ENCODE peak calls at places on chromosome 10, in six cellular contexts. Q is CD8-positive, alpha-beta T cell; W is ovary; F is A549; Y is PC-9; A is mammary epithelial cell. T is an unnamed sample.

GRCh38 chr10:131660427-131660826 is 240.4 kb upstream of the PPP2R2D start:
- DNase-seq in Q (no peak), W (no peak), F (no peak), Y (no peak), A (no peak), T (no peak)

GRCh38 chr10:74208081-74208480 is 57.1 kb downstream of the ADK start:
- DNase-seq in Q (no peak), W (no peak), F (no peak), Y (no peak), A (no peak), T (no peak)

GRCh38 chr10:16105082-16105481 is 244.8 kb upstream of the MINDY3 start:
- DNase-seq in Q (no peak), W (no peak), F (no peak), Y (no peak), A (peak; percentile 67), T (no peak)

GRCh38 chr10:7181416-7181815 is 229.4 kb downstream of the SFMBT2 start:
- DNase-seq in Q (no peak), W (no peak), F (no peak), Y (no peak), A (no peak), T (no peak)

GRCh38 chr10:29761916-29762315 is 127.1 kb upstream of the SVIL start:
- DNase-seq in Q (no peak), W (no peak), F (no peak), Y (no peak), A (no peak), T (no peak)

GRCh38 chr10:86182150-86182549 is 184.4 kb downstream of the GRID1 start:
- DNase-seq in Q (no peak), W (no peak), F (no peak), Y (no peak), A (no peak), T (no peak)

GRCh38 chr10:52232561-52233350 is 81.3 kb upstream of the DKK1 start:
- DNase-seq in Q (no peak), W (no peak), F (peak; percentile 7), Y (no peak), A (no peak), T (no peak)

GRCh38 chr10:3137958-3138726 is 34.4 kb downstream of the PITRM1 start:
- DNase-seq in Q (no peak), W (no peak), F (no peak), Y (no peak), A (no peak), T (no peak)

GRCh38 chr10:35578608-35578956 is 26.6 kb upstream of the GJD4 start:
- DNase-seq in Q (no peak), W (no peak), F (no peak), Y (no peak), A (no peak), T (no peak)

GRCh38 chr10:124707546-124707945 is 36.6 kb downstream of the FAM53B start:
- DNase-seq in Q (no peak), W (no peak), F (no peak), Y (no peak), A (no peak), T (no peak)

GRCh38 chr10:124708246-124708779 is 35.9 kb downstream of the FAM53B start:
- DNase-seq in Q (no peak), W (no peak), F (no peak), Y (no peak), A (no peak), T (peak; percentile 47)

GRCh38 chr10:124710266-124710881 is 33.8 kb downstream of the FAM53B start:
- DNase-seq in Q (no peak), W (no peak), F (no peak), Y (no peak), A (no peak), T (peak; percentile 41)

GRCh38 chr10:124709862-124710261 is 34.3 kb downstream of the FAM53B start:
- DNase-seq in Q (no peak), W (no peak), F (no peak), Y (no peak), A (peak; percentile 37), T (peak; percentile 85)

DNA sequence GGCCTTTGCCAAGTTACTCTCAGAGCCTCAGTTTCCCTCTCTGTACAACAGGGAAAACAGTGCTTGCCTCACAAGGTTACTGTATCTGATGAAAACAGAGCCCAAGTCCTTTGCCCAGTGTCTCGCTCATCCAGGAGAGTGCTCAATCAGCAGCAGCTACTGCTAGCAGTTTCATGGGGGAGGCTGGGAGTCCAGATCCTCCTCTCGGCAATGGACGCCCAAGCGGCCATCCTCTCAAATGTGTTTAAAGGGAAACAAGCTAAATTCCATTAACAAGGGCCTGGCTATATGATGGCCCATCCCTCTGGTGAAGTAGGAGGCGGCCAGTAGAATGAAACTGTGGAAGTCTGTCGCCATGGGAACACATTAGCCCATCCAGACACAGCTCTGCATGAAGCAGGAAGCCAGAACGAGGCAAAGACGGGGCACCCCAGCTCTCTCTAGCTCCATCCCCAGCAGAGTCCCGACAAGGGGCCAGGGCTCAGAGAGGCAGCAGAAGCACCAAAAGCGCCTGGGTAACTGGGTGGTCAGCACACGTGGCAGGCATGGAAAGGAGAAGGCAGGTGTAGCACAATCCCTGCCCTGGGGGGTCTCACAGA is 35.2 kb downstream of the FAM53B start:
- DNase-seq in Q (no peak), W (no peak), F (no peak), Y (no peak), A (no peak), T (peak; percentile 23)
- H3K4me1 ChIP-seq in Q (peaks cover 47% of the 10 kb centered on the region), W (peaks cover 55% of the 10 kb centered on the region), F (peaks cover 6% of the 10 kb centered on the region), Y (no peaks in the 10 kb centered on the region), A (peaks cover 21% of the 10 kb centered on the region), T (peaks cover 65% of the 10 kb centered on the region)

GRCh38 chr10:87608756-87609155 is 50.9 kb upstream of the PAPSS2 start:
- DNase-seq in Q (no peak), W (no peak), F (no peak), Y (no peak), A (no peak), T (no peak)
- H3K27ac ChIP-seq in Q (no peak overlapping the region), W (no peak overlapping the region), F (no peak overlapping the region), Y (no peak overlapping the region), A (no peak overlapping the region), T (no peak overlapping the region)

GRCh38 chr10:80517416-80518142 is 20.1 kb upstream of the SH2D4B start:
- DNase-seq in Q (no peak), W (no peak), F (no peak), Y (no peak), A (no peak), T (no peak)

GRCh38 chr10:80518143-80518806 is 19.4 kb upstream of the SH2D4B start:
- DNase-seq in Q (no peak), W (no peak), F (no peak), Y (no peak), A (no peak), T (peak; percentile 49)

GRCh38 chr10:80520661-80521488 is 16.8 kb upstream of the SH2D4B start:
- DNase-seq in Q (no peak), W (no peak), F (no peak), Y (no peak), A (no peak), T (no peak)

GRCh38 chr10:80518807-80519360 is 18.8 kb upstream of the SH2D4B start:
- DNase-seq in Q (no peak), W (no peak), F (no peak), Y (no peak), A (no peak), T (peak; percentile 56)

DNA sequence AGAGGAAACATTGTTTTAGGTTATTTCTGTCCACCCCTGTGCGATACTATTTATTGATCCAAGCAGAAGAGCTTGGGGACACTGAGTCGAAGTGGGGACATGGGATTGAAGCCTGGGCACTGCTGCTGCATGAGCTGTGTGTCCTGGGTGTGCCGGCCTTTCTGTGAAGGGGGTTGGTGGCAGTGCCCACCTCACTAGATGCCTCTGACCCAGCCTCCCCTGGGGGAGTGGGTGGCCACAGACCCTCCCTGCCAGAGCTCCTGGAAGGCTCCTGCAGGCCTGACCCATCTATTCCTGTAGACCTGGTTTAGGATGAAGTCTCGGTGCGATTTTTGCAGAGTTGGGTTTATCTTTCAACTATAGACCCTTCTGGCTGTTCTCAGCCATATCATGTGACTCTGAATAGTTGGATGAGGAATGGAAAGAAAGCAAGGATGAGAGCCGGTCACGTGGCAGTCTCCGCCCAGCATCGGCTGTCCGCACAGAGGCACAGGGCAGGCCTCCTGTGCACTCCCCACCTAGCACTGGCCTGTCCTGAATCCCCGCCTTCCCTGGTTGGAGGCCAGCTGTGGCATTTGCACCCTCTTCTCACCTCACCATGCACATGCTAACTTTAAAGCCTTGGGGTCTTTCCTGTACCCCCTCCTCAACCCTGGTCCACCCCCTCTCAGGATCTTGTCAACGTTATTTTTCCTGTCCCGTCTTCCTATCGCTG is 17.6 kb upstream of the SH2D4B start:
- DNase-seq in Q (no peak), W (no peak), F (no peak), Y (no peak), A (no peak), T (peak; percentile 41)
- H3K4me1 ChIP-seq in Q (peaks cover 14% of the 10 kb centered on the region), W (no peaks in the 10 kb centered on the region), F (peaks cover 48% of the 10 kb centered on the region), Y (no peaks in the 10 kb centered on the region), A (no peaks in the 10 kb centered on the region), T (no peaks in the 10 kb centered on the region)

GRCh38 chr10:6014241-6014761 is 37.0 kb upstream of the IL15RA start:
- DNase-seq in Q (peak; percentile 51), W (peak; percentile 74), F (peak; percentile 55), Y (no peak), A (peak; percentile 32), T (no peak)
- H3K27ac ChIP-seq in Q (peak overlapping the region; percentile 23), W (no peak overlapping the region), F (no peak overlapping the region), Y (no peak overlapping the region), A (no peak overlapping the region), T (no peak overlapping the region)

DNA sequence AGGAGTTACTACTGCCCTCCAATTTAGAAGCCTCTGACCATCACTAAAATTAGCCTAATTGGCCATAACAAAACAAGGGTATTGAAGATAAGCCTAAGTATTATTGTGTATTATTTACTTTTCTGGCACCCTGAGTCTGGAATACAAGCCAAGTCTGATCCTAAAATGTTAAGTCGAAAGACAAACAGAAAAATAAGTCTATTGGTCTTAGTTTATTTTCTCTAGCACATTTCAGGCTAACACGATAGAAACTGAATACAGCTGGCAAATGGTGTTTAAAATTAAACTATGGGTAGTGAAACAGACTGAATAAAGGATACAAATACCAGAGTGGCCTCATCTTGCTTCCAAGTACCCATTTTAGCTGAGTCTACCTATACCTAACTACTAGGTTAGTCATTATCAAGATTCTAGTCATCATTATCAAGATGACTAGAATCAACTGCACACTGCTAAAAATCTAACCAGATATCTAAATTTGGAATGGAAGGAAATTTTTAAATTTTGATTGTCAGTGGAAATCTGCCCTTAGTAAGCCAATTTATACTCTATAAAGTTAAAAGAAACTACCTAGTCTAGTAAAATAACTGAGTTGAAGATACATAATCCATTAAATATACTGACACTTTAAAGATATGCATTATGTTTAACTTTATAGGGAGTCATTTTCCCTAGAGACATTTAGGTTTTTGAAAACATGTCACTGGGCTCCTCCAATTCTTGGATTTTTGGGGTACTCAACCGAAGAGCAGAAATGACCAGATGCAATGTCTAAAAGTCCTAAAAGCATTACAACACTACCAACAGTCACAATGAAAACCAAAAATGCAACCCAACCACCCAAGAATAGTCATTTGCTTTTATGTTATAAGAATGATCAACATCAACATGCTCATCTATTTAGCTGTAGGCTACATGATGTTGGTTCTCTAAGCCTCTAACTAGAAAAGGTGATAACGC is 80.9 kb downstream of the NT5C2 start:
- DNase-seq in Q (no peak), W (no peak), F (no peak), Y (no peak), A (no peak), T (no peak)
- H3K4me1 ChIP-seq in Q (no peaks in the 10 kb centered on the region), W (peaks cover 3% of the 10 kb centered on the region), F (peaks cover 25% of the 10 kb centered on the region), Y (no peaks in the 10 kb centered on the region), A (peaks cover 13% of the 10 kb centered on the region), T (peaks cover 3% of the 10 kb centered on the region)

GRCh38 chr10:96586419-96587254 is at the start of gene TM9SF3:
- DNase-seq in Q (peak; percentile 89), W (peak; percentile 93), F (peak; percentile 76), Y (peak; percentile 55), A (peak; percentile 85), T (peak; percentile 95)
- H3K27ac ChIP-seq in Q (peak within 1 kb of the TSS; percentile 99), W (peak within 1 kb of the TSS; percentile 99), F (peak within 1 kb of the TSS; percentile 97), Y (peak within 1 kb of the TSS; percentile 75), A (peak within 1 kb of the TSS; percentile 91), T (peak within 1 kb of the TSS; percentile 100)

T was measured in right cardiac atrium.